ENCODE peak calls at places on chromosomes 12 and 14, in seven cellular contexts. T is NCI-H748 treated with DMSO at 0.1 percent for 48 hours, G is GM20000, Y is PC-9, N is HAP-1, A is T-helper 17 cell, C is NCI-H2081. E is an unnamed sample.

GRCh38 chr14:23653046-23653445 is 16.9 kb downstream of the DHRS2 start:
- DNase-seq in C (no peak), G (no peak), A (no peak), Y (no peak), T (no peak), N (no peak), E (no peak)

GRCh38 chr14:36757730-36758286 is 96.1 kb downstream of the PAX9 start:
- DNase-seq in N (no peak), G (no peak), Y (peak; percentile 53), C (no peak), A (no peak), T (no peak), E (no peak)

GRCh38 chr12:132142679-132143327 is 1.3 kb downstream of the DDX51 start:
- DNase-seq in N (no peak), A (no peak), T (no peak), Y (no peak), G (no peak), C (no peak), E (no peak)

GRCh38 chr12:78181544-78182162 is 351.0 kb downstream of the NAV3 start:
- DNase-seq in A (no peak), T (peak; percentile 59), Y (no peak), C (peak; percentile 71), N (no peak), G (no peak), E (no peak)

GRCh38 chr14:20609215-20610001 is 18.2 kb upstream of the RNASE12 start:
- DNase-seq in G (peak; percentile 79), T (peak; percentile 90), A (peak; percentile 46), C (peak; percentile 78), N (peak; percentile 86), Y (peak; percentile 63), E (peak; percentile 35)

GRCh38 chr14:34420547-34421150 is 41.4 kb downstream of the SPTSSA start:
- DNase-seq in N (no peak), G (no peak), Y (no peak), C (no peak), T (peak; percentile 25), A (no peak), E (no peak)

GRCh38 chr12:109773384-109774011 is 59.7 kb downstream of the TRPV4 start:
- DNase-seq in G (no peak), T (no peak), A (peak; percentile 4), Y (peak; percentile 62), C (no peak), N (no peak), E (no peak)

GRCh38 chr14:77062261-77062660 is 33.8 kb upstream of the IRF2BPL start:
- DNase-seq in G (no peak), A (no peak), T (no peak), C (no peak), N (no peak), Y (no peak), E (no peak)

GRCh38 chr14:105061428-105062047 is 3.7 kb downstream of the GPR132 start:
- DNase-seq in N (no peak), G (peak; percentile 76), C (no peak), T (no peak), A (peak; percentile 54), Y (no peak), E (no peak)

GRCh38 chr14:50758279-50758678 is 72.7 kb downstream of the NIN start:
- DNase-seq in T (no peak), Y (no peak), N (no peak), A (no peak), G (no peak), C (no peak), E (no peak)

GRCh38 chr12:122394626-122395194 is 27.8 kb downstream of the CLIP1 start:
- DNase-seq in Y (no peak), C (no peak), A (no peak), T (no peak), N (no peak), G (no peak), E (no peak)

GRCh38 chr12:27751386-27752047 is 28.5 kb upstream of the KLHL42 start:
- DNase-seq in N (no peak), T (no peak), A (no peak), Y (peak; percentile 16), C (peak; percentile 58), G (no peak), E (peak; percentile 33)